ENCODE peak calls at places on chromosomes 4 and X, in five cellular contexts. X, B, M, T and L are unnamed samples.

GRCh38 chrX:19698125-19698524 is 182.8 kb upstream of the MAP3K15 start:
- DNase-seq in X (no peak), B (no peak), M (no peak), T (no peak), L (no peak)

GRCh38 chr4:147017081-147017480 is 71.4 kb upstream of the TTC29 start:
- DNase-seq in X (no peak), B (no peak), M (no peak), T (no peak), L (no peak)

GRCh38 chrX:68490644-68491043 is 8.2 kb upstream of the YIPF6 start:
- DNase-seq in X (no peak), B (peak), M (no peak), T (peak), L (no peak)

GRCh38 chrX:36963069-36963808 is 44.9 kb upstream of the FAM47C start:
- DNase-seq in X (no peak), B (no peak), M (no peak), T (peak), L (no peak)

GRCh38 chr4:150569384-150569987 is 12.5 kb upstream of the MAB21L2 start:
- DNase-seq in X (no peak), B (peak), M (no peak), T (no peak), L (no peak)

GRCh38 chr4:57548856-57549255 is 438.7 kb upstream of the IGFBP7 start:
- DNase-seq in X (no peak), B (no peak), M (no peak), T (no peak), L (no peak)

GRCh38 chr4:113614414-113614813 is 147.1 kb downstream of the CAMK2D start:
- DNase-seq in X (no peak), B (no peak), M (no peak), T (no peak), L (no peak)

GRCh38 chrX:13898084-13898483 is 81.2 kb upstream of the GPM6B start:
- DNase-seq in X (no peak), B (no peak), M (peak), T (peak), L (no peak)

GRCh38 chr4:1241466-1241935 is 7.4 kb downstream of the CTBP1 start:
- DNase-seq in X (no peak), B (no peak), M (no peak), T (no peak), L (no peak)

GRCh38 chr4:5371415-5372190 is 320.3 kb downstream of the STK32B start:
- DNase-seq in X (no peak), B (no peak), M (no peak), T (no peak), L (no peak)

GRCh38 chr4:56689661-56690060 is 8.6 kb upstream of the HOPX start:
- DNase-seq in X (no peak), B (no peak), M (no peak), T (peak), L (no peak)

GRCh38 chr4:4333265-4333706 is 43.2 kb downstream of the ZBTB49 start:
- DNase-seq in X (no peak), B (no peak), M (no peak), T (no peak), L (no peak)

GRCh38 chrX:115189646-115190635 is 731 bp downstream of the RBMXL3 start:
- DNase-seq in X (no peak), B (no peak), M (no peak), T (no peak), L (no peak)

GRCh38 chrX:1134976-1135375 is 77.5 kb downstream of the CRLF2 start:
- DNase-seq in X (no peak), B (no peak), M (no peak), T (no peak), L (no peak)

GRCh38 chrX:68462653-68463052 is 29.4 kb upstream of the OPHN1 start:
- DNase-seq in X (no peak), B (no peak), M (peak), T (peak), L (peak)

GRCh38 chr4:13833171-13833804 is 205.8 kb upstream of the BOD1L1 start:
- DNase-seq in X (no peak), B (no peak), M (no peak), T (peak), L (no peak)

GRCh38 chr4:78242071-78242470 is 184.9 kb downstream of the FRAS1 start:
- DNase-seq in X (no peak), B (no peak), M (no peak), T (no peak), L (no peak)

GRCh38 chrX:95662200-95662599 is 1022.4 kb upstream of the DIAPH2 start:
- DNase-seq in X (no peak), B (no peak), M (no peak), T (no peak), L (no peak)

GRCh38 chrX:30883141-30883540 is 5.9 kb downstream of the TAB3 start:
- DNase-seq in X (no peak), B (no peak), M (no peak), T (no peak), L (no peak)

GRCh38 chr4:61882381-61882780 is 682.3 kb downstream of the ADGRL3 start:
- DNase-seq in X (no peak), B (no peak), M (no peak), T (no peak), L (no peak)

GRCh38 chrX:155246748-155247147 is 17.5 kb downstream of the RAB39B start:
- DNase-seq in X (no peak), B (no peak), M (no peak), T (peak), L (no peak)

GRCh38 chr4:20251796-20252655 is at the start of gene SLIT2:
- DNase-seq in X (no peak), B (peak), M (no peak), T (peak), L (peak)
- H3K4me2 ChIP-seq in X (peak), B (peak), M (no peak), T (peak), L (peak)

GRCh38 chr4:76232681-76233080 is 18.8 kb upstream of the FAM47E start:
- DNase-seq in X (no peak), B (no peak), M (no peak), T (no peak), L (no peak)
- H3K4me2 ChIP-seq in X (peak), B (no peak), M (no peak), T (no peak), L (peak)

DNA sequence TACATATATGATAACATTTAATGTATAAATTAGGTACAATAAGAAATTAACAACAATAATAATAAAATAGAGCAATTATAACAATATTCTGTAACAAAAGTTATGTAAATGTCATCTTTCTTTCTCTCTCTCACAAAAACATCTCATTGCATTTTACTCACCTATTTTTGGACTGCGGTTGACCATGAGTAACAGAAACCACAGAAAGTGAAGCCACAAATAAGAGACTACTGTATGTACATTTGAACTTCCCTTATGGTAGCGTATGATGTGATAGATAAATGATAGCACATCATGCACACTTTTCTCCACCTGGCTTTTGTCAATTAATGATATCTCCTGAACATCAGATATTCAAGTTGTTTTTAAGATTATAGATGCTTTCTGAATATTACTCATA is 80.5 kb downstream of the HNRNPD start:
- DNase-seq in X (no peak), B (no peak), M (peak), T (no peak), L (no peak)
- H3K4me2 ChIP-seq in X (no peak), B (no peak), M (peak), T (no peak), L (no peak)

DNA sequence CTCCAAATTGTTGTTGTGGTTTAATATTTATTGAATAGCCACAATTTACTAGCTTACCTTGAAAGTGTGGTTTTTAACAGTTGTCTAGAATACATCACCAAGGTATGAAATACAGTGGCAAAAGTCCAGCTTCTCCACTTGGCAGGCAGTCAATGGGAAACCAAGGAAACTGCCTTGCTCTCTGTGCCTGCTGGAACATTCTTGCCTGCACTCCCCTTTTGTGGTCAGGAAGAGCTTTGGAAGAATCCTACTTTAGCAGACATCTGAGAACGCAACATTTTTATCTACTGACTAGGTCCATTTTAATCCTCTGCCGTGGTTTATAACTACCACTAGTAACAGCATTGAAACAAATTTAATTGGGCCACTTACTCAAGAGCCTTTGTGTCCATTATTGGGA is 64.5 kb downstream of the TENM3 start:
- DNase-seq in X (peak), B (no peak), M (no peak), T (no peak), L (peak)
- H3K4me2 ChIP-seq in X (peak), B (no peak), M (no peak), T (no peak), L (no peak)

GRCh38 chrX:79366556-79366887 is 612 bp downstream of the ITM2A start:
- DNase-seq in X (no peak), B (no peak), M (no peak), T (peak), L (no peak)

GRCh38 chrX:79364306-79364705 is 2.8 kb downstream of the ITM2A start:
- DNase-seq in X (no peak), B (no peak), M (no peak), T (no peak), L (no peak)

GRCh38 chrX:79366888-79367749 is at the start of gene ITM2A:
- DNase-seq in X (no peak), B (no peak), M (no peak), T (peak), L (no peak)

GRCh38 chrX:79367907-79368306 is 773 bp upstream of the ITM2A start:
- DNase-seq in X (no peak), B (no peak), M (no peak), T (peak), L (no peak)

GRCh38 chrX:79365591-79365990 is 1.5 kb downstream of the ITM2A start:
- DNase-seq in X (no peak), B (no peak), M (no peak), T (no peak), L (no peak)
- H3K4me2 ChIP-seq in X (peak), B (no peak), M (no peak), T (no peak), L (no peak)

GRCh38 chrX:153671589-153672530 is 1.8 kb downstream of the PNCK start:
- DNase-seq in X (no peak), B (no peak), M (no peak), T (no peak), L (no peak)

GRCh38 chrX:153670748-153671588 is 2.6 kb downstream of the PNCK start:
- DNase-seq in X (no peak), B (no peak), M (no peak), T (no peak), L (no peak)

GRCh38 chrX:153674219-153674851 is 722 bp upstream of the PNCK start:
- DNase-seq in X (no peak), B (no peak), M (no peak), T (peak), L (no peak)

GRCh38 chrX:153673398-153674218 is at the start of gene PNCK:
- DNase-seq in X (no peak), B (no peak), M (no peak), T (no peak), L (no peak)

GRCh38 chrX:153672531-153673397 is 849 bp downstream of the PNCK start:
- DNase-seq in X (no peak), B (no peak), M (no peak), T (no peak), L (no peak)
- H3K4me2 ChIP-seq in X (no peak), B (peak), M (no peak), T (no peak), L (no peak)

GRCh38 chr4:39037491-39037825 is 5.2 kb upstream of the TMEM156 start:
- DNase-seq in X (no peak), B (no peak), M (peak), T (no peak), L (no peak)
- H3K4me2 ChIP-seq in X (peak), B (peak), M (peak), T (no peak), L (no peak)

GRCh38 chr4:108483077-108483476 is 137.3 kb upstream of the RPL34 start:
- DNase-seq in X (no peak), B (no peak), M (no peak), T (no peak), L (no peak)
- H3K4me2 ChIP-seq in X (no peak), B (no peak), M (no peak), T (no peak), L (no peak)

DNA sequence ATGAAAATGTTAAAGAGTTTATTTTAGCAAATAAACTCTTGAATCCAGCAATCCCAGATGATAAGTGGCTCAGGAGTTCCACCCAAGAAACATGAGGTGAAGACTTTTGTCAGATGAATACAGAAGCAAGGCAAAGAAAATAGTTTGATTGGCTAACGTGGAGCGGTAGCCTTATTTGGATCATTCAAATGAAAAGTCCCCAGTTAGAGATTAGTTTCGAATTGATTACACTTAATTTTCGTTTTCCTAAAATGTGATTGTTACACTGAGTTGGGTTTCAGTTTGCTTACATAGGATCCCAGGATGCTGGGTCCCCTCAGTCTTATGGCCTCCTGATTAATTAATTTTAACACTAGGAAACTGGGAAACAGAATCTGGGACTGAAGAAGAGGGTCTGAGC is 76.4 kb upstream of the RPA4 start:
- DNase-seq in X (no peak), B (no peak), M (no peak), T (no peak), L (no peak)
- H3K4me2 ChIP-seq in X (no peak), B (no peak), M (no peak), T (no peak), L (no peak)

DNA sequence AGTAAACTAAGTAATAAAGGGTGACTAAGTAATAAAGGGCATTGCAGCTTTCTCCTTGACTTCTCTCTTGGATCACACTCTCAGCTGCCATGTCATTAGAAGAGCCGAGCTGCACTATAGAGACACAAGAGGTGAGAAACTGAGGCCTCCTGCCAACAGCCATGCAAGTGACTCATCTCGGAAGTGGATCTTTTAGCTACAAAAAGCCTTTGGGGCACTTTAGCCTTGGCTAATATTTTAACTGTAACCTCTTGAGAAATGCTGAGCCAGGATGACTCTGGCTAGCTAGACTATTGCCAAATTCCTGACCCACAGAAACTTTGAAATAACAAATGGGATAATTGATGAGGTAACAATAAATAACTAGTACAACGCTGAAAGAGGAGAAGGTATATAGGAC is 1.5 kb upstream of the NEIL3 start:
- DNase-seq in X (no peak), B (no peak), M (no peak), T (no peak), L (no peak)
- H3K4me2 ChIP-seq in X (no peak), B (peak), M (no peak), T (no peak), L (no peak)